ENCODE peak calls at places on chromosome 7, in seven cellular contexts. M, A, Q, W, F, I and V are unnamed samples.

GRCh38 chr7:32577421-32577820 is 82.1 kb downstream of the AVL9 start:
- DNase-seq in M (no peak), I (no peak), W (no peak), F (no peak), Q (no peak), A (no peak), V (no peak)

GRCh38 chr7:28955723-28956607 is 2.2 kb downstream of the TRIL start:
- DNase-seq in M (no peak), W (peak), F (peak), I (no peak), Q (peak), A (peak), V (no peak)

GRCh38 chr7:77247206-77247850 is 47.7 kb upstream of the FGL2 start:
- DNase-seq in I (no peak), A (peak), M (no peak), Q (peak), W (peak), F (peak), V (no peak)

GRCh38 chr7:113698556-113699220 is 220.1 kb downstream of the PPP1R3A start:
- DNase-seq in W (peak), Q (no peak), M (peak), A (no peak), I (no peak), F (peak), V (no peak)

GRCh38 chr7:128406986-128407589 is 2.7 kb downstream of the IMPDH1 start:
- DNase-seq in M (no peak), Q (no peak), I (no peak), W (no peak), F (no peak), A (no peak), V (no peak)

GRCh38 chr7:127485482-127485881 is 93.0 kb upstream of the ZNF800 start:
- DNase-seq in F (no peak), W (no peak), I (no peak), M (no peak), Q (no peak), A (no peak), V (no peak)

GRCh38 chr7:151115836-151116418 is 29.7 kb downstream of the AGAP3 start:
- DNase-seq in I (no peak), F (no peak), Q (peak), A (no peak), W (no peak), M (peak), V (no peak)

GRCh38 chr7:90596745-90597526 is 815 bp downstream of the CDK14 start:
- DNase-seq in W (peak), M (no peak), I (no peak), F (peak), A (no peak), Q (no peak), V (no peak)

GRCh38 chr7:28136885-28137284 is 43.7 kb downstream of the JAZF1 start:
- DNase-seq in I (no peak), W (no peak), Q (no peak), M (no peak), A (no peak), F (no peak), V (no peak)

GRCh38 chr7:142629588-142630260 is 119.5 kb upstream of the PRSS1 start:
- DNase-seq in M (no peak), Q (no peak), W (peak), A (no peak), I (no peak), F (peak), V (no peak)

GRCh38 chr7:140609646-140610045 is 31.0 kb downstream of the DENND2A start:
- DNase-seq in I (no peak), F (peak), A (no peak), Q (no peak), W (peak), M (no peak), V (no peak)

GRCh38 chr7:139744768-139745250 is 33.0 kb downstream of the HIPK2 start:
- DNase-seq in M (no peak), A (no peak), Q (no peak), I (no peak), W (no peak), F (no peak), V (peak)

GRCh38 chr7:157694389-157694665 is 357.5 kb downstream of the DNAJB6 start:
- DNase-seq in F (no peak), Q (no peak), I (no peak), W (no peak), M (no peak), A (no peak), V (no peak)

GRCh38 chr7:114901771-114902170 is 20.1 kb upstream of the MDFIC start:
- DNase-seq in Q (no peak), A (no peak), F (no peak), M (no peak), W (peak), I (no peak), V (no peak)

GRCh38 chr7:75596727-75597614 is 104.9 kb downstream of the SPDYE5 start:
- DNase-seq in A (no peak), Q (no peak), F (no peak), W (peak), M (peak), I (no peak), V (no peak)

GRCh38 chr7:150503581-150503980 is 11.1 kb upstream of the GIMAP7 start:
- DNase-seq in F (no peak), Q (no peak), M (no peak), I (no peak), A (no peak), W (no peak), V (no peak)

GRCh38 chr7:150721970-150722373 is 5.6 kb downstream of the GIMAP1 start:
- DNase-seq in Q (no peak), A (peak), I (no peak), W (no peak), M (no peak), F (no peak), V (no peak)

GRCh38 chr7:42617071-42617705 is 294.7 kb downstream of the C7orf25 start:
- DNase-seq in I (no peak), Q (no peak), W (no peak), A (peak), M (no peak), F (peak), V (no peak)

GRCh38 chr7:98807306-98807880 is 62.4 kb downstream of the TMEM130 start:
- DNase-seq in Q (no peak), W (no peak), I (no peak), F (no peak), A (no peak), M (no peak), V (no peak)

GRCh38 chr7:101121996-101122932 is 4.6 kb upstream of the SERPINE1 start:
- DNase-seq in W (peak), I (peak), A (peak), F (peak), M (peak), Q (peak), V (peak)

GRCh38 chr7:74269757-74270277 is 15.6 kb upstream of the RFC2 start:
- DNase-seq in F (peak), Q (peak), W (peak), A (peak), I (no peak), M (no peak), V (no peak)

GRCh38 chr7:137151056-137151731 is 192.3 kb downstream of the PTN start:
- DNase-seq in Q (no peak), F (peak), A (no peak), M (no peak), I (no peak), W (peak), V (no peak)

GRCh38 chr7:55964261-55964801 is at the start of gene NIPSNAP2:
- DNase-seq in F (peak), A (no peak), I (no peak), Q (peak), M (no peak), W (peak), V (no peak)

GRCh38 chr7:55966851-55967250 is 2.5 kb downstream of the NIPSNAP2 start:
- DNase-seq in F (no peak), M (no peak), Q (no peak), W (no peak), I (no peak), A (no peak), V (no peak)

GRCh38 chr7:55963584-55964168 is 709 bp upstream of the NIPSNAP2 start:
- DNase-seq in F (no peak), M (no peak), Q (no peak), W (no peak), I (no peak), A (no peak), V (no peak)

GRCh38 chr7:55964802-55965470 is 551 bp downstream of the NIPSNAP2 start:
- DNase-seq in W (peak), A (peak), M (no peak), I (peak), F (peak), Q (peak), V (no peak)

GRCh38 chr7:55965805-55966421 is 1.5 kb downstream of the NIPSNAP2 start:
- DNase-seq in A (peak), F (no peak), M (no peak), I (no peak), Q (no peak), W (peak), V (no peak)
- H3K4me3 ChIP-seq in A (peak), F (no peak), M (no peak), I (peak), Q (peak), W (no peak), V (peak)

GRCh38 chr7:2148189-2148588 is 84.6 kb downstream of the MAD1L1 start:
- DNase-seq in Q (no peak), F (no peak), W (no peak), M (no peak), A (no peak), I (no peak), V (no peak)
- TF ChIP-seq CTCF in Q (no peak), F (no peak), W (no peak), M (peak), A (no peak), I (no peak), V (peak)

GRCh38 chr7:80596933-80597517 is 41.4 kb upstream of the CD36 start:
- DNase-seq in A (no peak), F (peak), W (no peak), Q (no peak), M (no peak), I (no peak), V (no peak)
- H3K4me3 ChIP-seq in A (peak), F (no peak), W (no peak), Q (no peak), M (no peak), I (no peak), V (no peak)

GRCh38 chr7:31059551-31059950 is 7.4 kb downstream of the ADCYAP1R1 start:
- DNase-seq in W (no peak), M (no peak), Q (no peak), I (no peak), A (peak), F (no peak), V (no peak)
- TF ChIP-seq CTCF in W (no peak), M (peak), Q (no peak), I (no peak), A (no peak), F (no peak), V (no peak)

GRCh38 chr7:155252388-155252957 is 45.2 kb upstream of the INSIG1 start:
- DNase-seq in A (no peak), Q (no peak), I (no peak), W (peak), F (peak), M (no peak), V (no peak)
- H3K4me3 ChIP-seq in A (no peak), Q (no peak), I (no peak), W (no peak), F (no peak), M (no peak), V (no peak)

DNA sequence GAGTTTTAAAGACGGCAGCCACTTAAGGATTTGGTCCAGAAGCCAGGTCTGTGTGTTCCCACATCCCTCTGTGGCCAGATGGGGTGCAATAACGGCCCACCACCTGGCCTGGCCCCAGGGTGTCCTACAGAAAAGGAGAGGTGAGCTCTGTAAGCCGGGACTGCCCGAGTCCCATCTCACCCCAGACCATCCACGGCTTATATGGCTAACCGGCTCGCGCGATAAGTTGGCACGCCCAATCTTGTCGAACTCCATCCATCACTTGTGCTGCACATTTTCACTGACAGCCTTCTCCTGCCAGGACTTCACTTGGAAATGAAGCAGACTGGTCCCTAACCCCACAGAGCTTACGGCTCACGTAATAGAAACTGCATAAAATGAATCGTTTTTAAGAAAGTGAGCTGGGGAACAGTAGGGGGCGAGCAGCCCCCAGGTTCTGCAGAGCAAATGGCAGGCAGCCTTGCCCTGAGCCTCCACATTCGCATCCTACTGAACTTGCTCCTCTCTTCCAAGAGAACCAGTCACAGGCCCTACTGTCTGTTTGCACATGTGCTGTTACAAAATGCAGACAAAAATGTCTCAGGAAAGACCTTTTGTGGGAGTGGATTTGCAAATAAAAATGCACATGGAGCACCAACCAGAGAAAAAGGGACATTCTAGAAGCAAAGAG is 98.2 kb downstream of the TNS3 start:
- DNase-seq in M (no peak), Q (no peak), F (peak), W (peak), I (no peak), A (no peak), V (no peak)
- TF ChIP-seq CTCF in M (peak), Q (no peak), F (peak), W (peak), I (no peak), A (peak), V (peak)

GRCh38 chr7:38330861-38331709 is 57.6 kb upstream of the TARP start:
- DNase-seq in W (no peak), F (no peak), Q (no peak), A (no peak), I (no peak), M (no peak), V (no peak)

GRCh38 chr7:38334163-38334562 is 60.7 kb upstream of the TARP start:
- DNase-seq in F (no peak), M (no peak), A (no peak), W (no peak), I (no peak), Q (no peak), V (no peak)

GRCh38 chr7:38335123-38335489 is 61.7 kb upstream of the TARP start:
- DNase-seq in Q (no peak), M (no peak), W (no peak), F (no peak), A (no peak), I (no peak), V (no peak)

GRCh38 chr7:38339953-38340819 is 66.8 kb upstream of the TARP start:
- DNase-seq in F (no peak), A (no peak), I (no peak), W (no peak), Q (no peak), M (no peak), V (no peak)

DNA sequence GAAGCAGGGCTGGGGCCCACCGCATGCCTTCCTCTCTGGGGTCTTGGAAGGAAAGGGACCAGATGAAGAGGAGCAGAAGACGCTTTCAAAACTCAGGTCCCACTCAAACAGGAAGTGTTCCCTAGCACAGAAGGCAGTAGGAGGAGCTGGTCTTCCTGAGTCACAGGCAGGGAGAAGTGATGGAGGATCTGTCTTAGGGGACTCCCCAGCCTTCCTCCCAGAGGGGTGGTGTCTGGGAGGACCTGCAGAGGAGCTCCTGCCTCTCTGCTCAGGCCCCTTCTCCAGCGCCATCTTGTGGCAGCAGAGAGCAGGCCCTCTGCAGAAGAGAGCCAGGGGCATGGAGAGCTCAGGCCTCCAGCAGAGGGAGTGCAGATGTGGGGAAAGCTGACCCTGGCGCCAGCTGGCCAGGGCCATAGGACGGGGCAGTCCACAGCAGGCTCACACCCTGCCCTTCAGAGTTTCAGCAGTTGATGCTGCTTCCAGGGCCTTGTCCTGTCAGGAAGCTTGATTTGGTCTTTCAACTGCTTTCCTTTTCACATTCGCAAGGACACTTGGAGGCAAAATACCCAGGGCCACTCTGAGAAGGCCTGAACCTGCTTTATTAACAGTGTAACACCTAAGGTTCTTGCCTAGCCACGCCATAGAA is 62.2 kb upstream of the TARP start:
- DNase-seq in M (peak), Q (peak), I (peak), A (peak), W (peak), F (peak), V (peak)
- H3K4me3 ChIP-seq in M (no peak), Q (no peak), I (no peak), A (no peak), W (no peak), F (no peak), V (no peak)